ENCODE peak calls at places on chromosomes 11 and 22, in eight cellular contexts. One of them, this sample, is unnamed.

GRCh38 chr22:23751441-23751996 is 607 bp upstream of the ZNF70 start:
- DNase-seq in GM12878: no peak
- DNase-seq in sigmoid colon: peak; percentile 77
- DNase-seq in upper lobe of left lung: no peak
- DNase-seq in tibial nerve: no peak
- DNase-seq in ovary: peak; percentile 58
- DNase-seq in suprapubic skin: no peak
- DNase-seq in stomach: no peak
- DNase-seq in this sample: peak; percentile 50

GRCh38 chr22:30212363-30212995 is 34.1 kb downstream of the LIF start:
- DNase-seq in GM12878: no peak
- DNase-seq in sigmoid colon: peak; percentile 82
- DNase-seq in upper lobe of left lung: peak; percentile 96
- DNase-seq in tibial nerve: peak; percentile 46
- DNase-seq in ovary: peak; percentile 58
- DNase-seq in suprapubic skin: peak; percentile 85
- DNase-seq in stomach: peak; percentile 87
- DNase-seq in this sample: peak; percentile 29

GRCh38 chr11:15690326-15690725 is 575.6 kb downstream of the INSC start:
- DNase-seq in GM12878: no peak
- DNase-seq in sigmoid colon: no peak
- DNase-seq in upper lobe of left lung: no peak
- DNase-seq in tibial nerve: no peak
- DNase-seq in ovary: no peak
- DNase-seq in suprapubic skin: no peak
- DNase-seq in stomach: no peak
- DNase-seq in this sample: no peak

GRCh38 chr11:30608534-30608933 is 22.4 kb upstream of the MPPED2 start:
- DNase-seq in GM12878: no peak
- DNase-seq in sigmoid colon: no peak
- DNase-seq in upper lobe of left lung: no peak
- DNase-seq in tibial nerve: no peak
- DNase-seq in ovary: no peak
- DNase-seq in suprapubic skin: no peak
- DNase-seq in stomach: no peak
- DNase-seq in this sample: no peak

GRCh38 chr11:85765835-85766234 is 45.1 kb downstream of the SYTL2 start:
- DNase-seq in GM12878: no peak
- DNase-seq in sigmoid colon: no peak
- DNase-seq in upper lobe of left lung: no peak
- DNase-seq in tibial nerve: no peak
- DNase-seq in ovary: no peak
- DNase-seq in suprapubic skin: no peak
- DNase-seq in stomach: no peak
- DNase-seq in this sample: no peak

GRCh38 chr11:36030707-36031365 is 87.0 kb downstream of the LDLRAD3 start:
- DNase-seq in GM12878: no peak
- DNase-seq in sigmoid colon: no peak
- DNase-seq in upper lobe of left lung: no peak
- DNase-seq in tibial nerve: no peak
- DNase-seq in ovary: no peak
- DNase-seq in suprapubic skin: no peak
- DNase-seq in stomach: no peak
- DNase-seq in this sample: no peak

GRCh38 chr22:48456449-48456848 is 1371.2 kb downstream of the BRD1 start:
- DNase-seq in GM12878: no peak
- DNase-seq in sigmoid colon: no peak
- DNase-seq in upper lobe of left lung: peak; percentile 6
- DNase-seq in tibial nerve: no peak
- DNase-seq in ovary: no peak
- DNase-seq in suprapubic skin: peak; percentile 19
- DNase-seq in stomach: no peak
- DNase-seq in this sample: no peak

GRCh38 chr22:28819253-28820096 is 19.1 kb upstream of the XBP1 start:
- DNase-seq in GM12878: no peak
- DNase-seq in sigmoid colon: peak; percentile 42
- DNase-seq in upper lobe of left lung: peak; percentile 75
- DNase-seq in tibial nerve: no peak
- DNase-seq in ovary: no peak
- DNase-seq in suprapubic skin: no peak
- DNase-seq in stomach: peak; percentile 86
- DNase-seq in this sample: peak; percentile 69

GRCh38 chr11:19952101-19952605 is 208.1 kb downstream of the DBX1 start:
- DNase-seq in GM12878: no peak
- DNase-seq in sigmoid colon: no peak
- DNase-seq in upper lobe of left lung: no peak
- DNase-seq in tibial nerve: no peak
- DNase-seq in ovary: no peak
- DNase-seq in suprapubic skin: no peak
- DNase-seq in stomach: no peak
- DNase-seq in this sample: no peak

GRCh38 chr11:112652786-112653390 is 308.3 kb upstream of the NCAM1 start:
- DNase-seq in GM12878: no peak
- DNase-seq in sigmoid colon: no peak
- DNase-seq in upper lobe of left lung: no peak
- DNase-seq in tibial nerve: no peak
- DNase-seq in ovary: no peak
- DNase-seq in suprapubic skin: no peak
- DNase-seq in stomach: no peak
- DNase-seq in this sample: no peak

GRCh38 chr11:126049159-126049558 is 13.5 kb downstream of the CDON start:
- DNase-seq in GM12878: no peak
- DNase-seq in sigmoid colon: no peak
- DNase-seq in upper lobe of left lung: no peak
- DNase-seq in tibial nerve: no peak
- DNase-seq in ovary: no peak
- DNase-seq in suprapubic skin: no peak
- DNase-seq in stomach: no peak
- DNase-seq in this sample: no peak

GRCh38 chr22:42357634-42358296 is 74.4 kb downstream of the NFAM1 start:
- DNase-seq in GM12878: no peak
- DNase-seq in sigmoid colon: peak; percentile 78
- DNase-seq in upper lobe of left lung: peak; percentile 74
- DNase-seq in tibial nerve: no peak
- DNase-seq in ovary: no peak
- DNase-seq in suprapubic skin: no peak
- DNase-seq in stomach: peak; percentile 87
- DNase-seq in this sample: no peak
- TF ChIP-seq EP300 in GM12878: no peak
- TF ChIP-seq EP300 in sigmoid colon: no peak
- TF ChIP-seq EP300 in upper lobe of left lung: no peak
- TF ChIP-seq EP300 in tibial nerve: no peak
- TF ChIP-seq EP300 in ovary: no peak
- TF ChIP-seq EP300 in suprapubic skin: no peak
- TF ChIP-seq EP300 in stomach: no peak
- TF ChIP-seq EP300 in this sample: no peak

GRCh38 chr11:27116684-27117083 is 76.1 kb downstream of the BBOX1 start:
- DNase-seq in GM12878: no peak
- DNase-seq in sigmoid colon: no peak
- DNase-seq in upper lobe of left lung: no peak
- DNase-seq in tibial nerve: no peak
- DNase-seq in ovary: no peak
- DNase-seq in suprapubic skin: no peak
- DNase-seq in stomach: no peak
- DNase-seq in this sample: no peak

GRCh38 chr11:27124514-27125264 is 84.1 kb downstream of the BBOX1 start:
- DNase-seq in GM12878: no peak
- DNase-seq in sigmoid colon: no peak
- DNase-seq in upper lobe of left lung: no peak
- DNase-seq in tibial nerve: no peak
- DNase-seq in ovary: no peak
- DNase-seq in suprapubic skin: no peak
- DNase-seq in stomach: no peak
- DNase-seq in this sample: no peak

GRCh38 chr11:27118371-27118770 is 77.8 kb downstream of the BBOX1 start:
- DNase-seq in GM12878: no peak
- DNase-seq in sigmoid colon: no peak
- DNase-seq in upper lobe of left lung: no peak
- DNase-seq in tibial nerve: no peak
- DNase-seq in ovary: no peak
- DNase-seq in suprapubic skin: no peak
- DNase-seq in stomach: no peak
- DNase-seq in this sample: no peak

GRCh38 chr11:27119396-27119795 is 78.8 kb downstream of the BBOX1 start:
- DNase-seq in GM12878: no peak
- DNase-seq in sigmoid colon: no peak
- DNase-seq in upper lobe of left lung: no peak
- DNase-seq in tibial nerve: no peak
- DNase-seq in ovary: no peak
- DNase-seq in suprapubic skin: no peak
- DNase-seq in stomach: no peak
- DNase-seq in this sample: no peak

GRCh38 chr11:27120211-27120610 is 79.6 kb downstream of the BBOX1 start:
- DNase-seq in GM12878: no peak
- DNase-seq in sigmoid colon: no peak
- DNase-seq in upper lobe of left lung: no peak
- DNase-seq in tibial nerve: no peak
- DNase-seq in ovary: no peak
- DNase-seq in suprapubic skin: no peak
- DNase-seq in stomach: no peak
- DNase-seq in this sample: no peak
- H3K27ac ChIP-seq in GM12878: no peak overlapping the region
- H3K27ac ChIP-seq in sigmoid colon: no peak overlapping the region
- H3K27ac ChIP-seq in upper lobe of left lung: no peak overlapping the region
- H3K27ac ChIP-seq in tibial nerve: no peak overlapping the region
- H3K27ac ChIP-seq in ovary: no peak overlapping the region
- H3K27ac ChIP-seq in suprapubic skin: no peak overlapping the region
- H3K27ac ChIP-seq in stomach: no peak overlapping the region
- H3K27ac ChIP-seq in this sample: no peak overlapping the region

DNA sequence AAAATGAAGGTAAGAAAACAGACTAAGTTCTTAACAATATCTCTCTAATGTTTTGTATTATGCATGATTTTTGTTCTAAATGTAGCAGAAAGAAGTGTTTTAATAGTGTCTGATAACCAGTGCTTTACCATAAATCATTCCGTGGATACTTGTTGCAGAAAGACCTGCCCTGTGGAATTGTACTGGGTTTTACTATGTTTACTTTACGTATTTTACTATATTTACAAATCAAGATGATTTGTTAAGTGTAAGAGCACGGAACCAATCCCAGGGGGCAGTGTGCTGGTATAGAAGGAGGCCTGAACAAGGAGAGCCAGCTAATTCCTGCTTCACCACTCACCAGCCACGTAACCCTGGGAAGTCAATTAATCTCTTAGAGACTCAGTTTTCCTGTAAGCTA is 1.4 kb downstream of the HTR3B start:
- DNase-seq in GM12878: no peak
- DNase-seq in sigmoid colon: no peak
- DNase-seq in upper lobe of left lung: peak; percentile 33
- DNase-seq in tibial nerve: no peak
- DNase-seq in ovary: no peak
- DNase-seq in suprapubic skin: no peak
- DNase-seq in stomach: peak; percentile 30
- DNase-seq in this sample: peak; percentile 72
- H3K4me3 ChIP-seq in GM12878: no peak overlapping the region
- H3K4me3 ChIP-seq in sigmoid colon: no peak overlapping the region
- H3K4me3 ChIP-seq in upper lobe of left lung: no peak overlapping the region
- H3K4me3 ChIP-seq in tibial nerve: no peak overlapping the region
- H3K4me3 ChIP-seq in ovary: no peak overlapping the region
- H3K4me3 ChIP-seq in suprapubic skin: no peak overlapping the region
- H3K4me3 ChIP-seq in stomach: no peak overlapping the region
- H3K4me3 ChIP-seq in this sample: no peak overlapping the region

GRCh38 chr11:5043385-5043784 is 2.9 kb upstream of the OR52J3 start:
- DNase-seq in GM12878: no peak
- DNase-seq in sigmoid colon: no peak
- DNase-seq in upper lobe of left lung: no peak
- DNase-seq in tibial nerve: no peak
- DNase-seq in ovary: no peak
- DNase-seq in suprapubic skin: no peak
- DNase-seq in stomach: no peak
- DNase-seq in this sample: no peak
- TF ChIP-seq EP300 in GM12878: no peak
- TF ChIP-seq EP300 in sigmoid colon: no peak
- TF ChIP-seq EP300 in upper lobe of left lung: no peak
- TF ChIP-seq EP300 in tibial nerve: no peak
- TF ChIP-seq EP300 in ovary: no peak
- TF ChIP-seq EP300 in suprapubic skin: no peak
- TF ChIP-seq EP300 in stomach: no peak
- TF ChIP-seq EP300 in this sample: no peak

DNA sequence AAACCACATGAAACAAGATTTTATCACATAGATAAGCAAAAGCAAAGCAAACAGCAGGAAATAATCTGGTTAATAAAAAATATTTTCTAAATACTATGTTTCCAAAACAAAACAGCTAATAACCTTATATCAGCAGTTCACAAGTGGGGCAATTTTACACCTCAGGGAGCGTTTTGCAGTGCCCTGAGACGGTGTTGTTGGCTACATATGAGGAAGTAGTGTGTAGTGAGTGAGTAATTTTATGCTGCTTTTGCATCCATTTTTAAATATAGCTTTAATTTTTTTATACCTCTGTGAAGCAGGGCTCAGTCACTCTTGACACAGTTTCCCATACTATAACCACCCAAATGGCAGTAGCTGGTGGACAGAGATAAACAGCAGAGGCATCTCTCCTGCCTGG is 438.5 kb upstream of the B3GAT1 start:
- DNase-seq in GM12878: no peak
- DNase-seq in sigmoid colon: no peak
- DNase-seq in upper lobe of left lung: no peak
- DNase-seq in tibial nerve: no peak
- DNase-seq in ovary: no peak
- DNase-seq in suprapubic skin: no peak
- DNase-seq in stomach: no peak
- DNase-seq in this sample: no peak
- H3K27ac ChIP-seq in GM12878: no peak overlapping the region
- H3K27ac ChIP-seq in sigmoid colon: no peak overlapping the region
- H3K27ac ChIP-seq in upper lobe of left lung: no peak overlapping the region
- H3K27ac ChIP-seq in tibial nerve: no peak overlapping the region
- H3K27ac ChIP-seq in ovary: no peak overlapping the region
- H3K27ac ChIP-seq in suprapubic skin: no peak overlapping the region
- H3K27ac ChIP-seq in stomach: no peak overlapping the region
- H3K27ac ChIP-seq in this sample: no peak overlapping the region

GRCh38 chr11:119336744-119337469 is 2.6 kb downstream of the RNF26 start:
- DNase-seq in GM12878: no peak
- DNase-seq in sigmoid colon: no peak
- DNase-seq in upper lobe of left lung: no peak
- DNase-seq in tibial nerve: no peak
- DNase-seq in ovary: no peak
- DNase-seq in suprapubic skin: no peak
- DNase-seq in stomach: no peak
- DNase-seq in this sample: no peak
- H3K4me3 ChIP-seq in GM12878: no peak overlapping the region
- H3K4me3 ChIP-seq in sigmoid colon: no peak overlapping the region
- H3K4me3 ChIP-seq in upper lobe of left lung: no peak overlapping the region
- H3K4me3 ChIP-seq in tibial nerve: no peak overlapping the region
- H3K4me3 ChIP-seq in ovary: no peak overlapping the region
- H3K4me3 ChIP-seq in suprapubic skin: no peak overlapping the region
- H3K4me3 ChIP-seq in stomach: no peak overlapping the region
- H3K4me3 ChIP-seq in this sample: no peak overlapping the region

This sample was measured in transverse colon.